ENCODE peak calls at places on chromosomes 7 and 10, in eight cellular contexts. One of them, this sample, is unnamed.

GRCh38 chr10:3766046-3766761 is 18.8 kb downstream of the KLF6 start:
- DNase-seq in OCI-LY7: no peak
- DNase-seq in coronary artery: no peak
- DNase-seq in heart left ventricle: no peak
- DNase-seq in natural killer cell: no peak
- DNase-seq in body of pancreas: no peak
- DNase-seq in fibroblast of lung: no peak
- DNase-seq in fibroblast of pulmonary artery: no peak
- DNase-seq in this sample: no peak

GRCh38 chr7:3117488-3118228 is 74.0 kb upstream of the CARD11 start:
- DNase-seq in OCI-LY7: no peak
- DNase-seq in coronary artery: no peak
- DNase-seq in heart left ventricle: no peak
- DNase-seq in natural killer cell: no peak
- DNase-seq in body of pancreas: peak
- DNase-seq in fibroblast of lung: no peak
- DNase-seq in fibroblast of pulmonary artery: no peak
- DNase-seq in this sample: no peak

GRCh38 chr7:12731775-12732174 is 44.3 kb downstream of the ARL4A start:
- DNase-seq in OCI-LY7: no peak
- DNase-seq in coronary artery: no peak
- DNase-seq in heart left ventricle: no peak
- DNase-seq in natural killer cell: no peak
- DNase-seq in body of pancreas: no peak
- DNase-seq in fibroblast of lung: peak
- DNase-seq in fibroblast of pulmonary artery: no peak
- DNase-seq in this sample: no peak

GRCh38 chr10:13382759-13383753 is 35.0 kb upstream of the SEPHS1 start:
- DNase-seq in OCI-LY7: no peak
- DNase-seq in coronary artery: no peak
- DNase-seq in heart left ventricle: no peak
- DNase-seq in natural killer cell: no peak
- DNase-seq in body of pancreas: peak
- DNase-seq in fibroblast of lung: no peak
- DNase-seq in fibroblast of pulmonary artery: no peak
- DNase-seq in this sample: no peak

GRCh38 chr10:3104251-3104918 is 37.0 kb downstream of the PFKP start:
- DNase-seq in OCI-LY7: no peak
- DNase-seq in coronary artery: no peak
- DNase-seq in heart left ventricle: no peak
- DNase-seq in natural killer cell: no peak
- DNase-seq in body of pancreas: no peak
- DNase-seq in fibroblast of lung: no peak
- DNase-seq in fibroblast of pulmonary artery: no peak
- DNase-seq in this sample: no peak

GRCh38 chr7:139571190-139571589 is 47.7 kb downstream of the CLEC2L start:
- DNase-seq in OCI-LY7: no peak
- DNase-seq in coronary artery: peak
- DNase-seq in heart left ventricle: no peak
- DNase-seq in natural killer cell: no peak
- DNase-seq in body of pancreas: no peak
- DNase-seq in fibroblast of lung: no peak
- DNase-seq in fibroblast of pulmonary artery: no peak
- DNase-seq in this sample: no peak

GRCh38 chr7:131605280-131605878 is 49.0 kb upstream of the PODXL start:
- DNase-seq in OCI-LY7: no peak
- DNase-seq in coronary artery: no peak
- DNase-seq in heart left ventricle: no peak
- DNase-seq in natural killer cell: no peak
- DNase-seq in body of pancreas: no peak
- DNase-seq in fibroblast of lung: no peak
- DNase-seq in fibroblast of pulmonary artery: no peak
- DNase-seq in this sample: no peak

GRCh38 chr10:3255086-3255485 is 82.5 kb upstream of the PITRM1 start:
- DNase-seq in OCI-LY7: no peak
- DNase-seq in coronary artery: no peak
- DNase-seq in heart left ventricle: no peak
- DNase-seq in natural killer cell: no peak
- DNase-seq in body of pancreas: no peak
- DNase-seq in fibroblast of lung: no peak
- DNase-seq in fibroblast of pulmonary artery: no peak
- DNase-seq in this sample: no peak

GRCh38 chr7:130356121-130356759 is 11.6 kb downstream of the CPA5 start:
- DNase-seq in OCI-LY7: no peak
- DNase-seq in coronary artery: peak
- DNase-seq in heart left ventricle: no peak
- DNase-seq in natural killer cell: no peak
- DNase-seq in body of pancreas: no peak
- DNase-seq in fibroblast of lung: peak
- DNase-seq in fibroblast of pulmonary artery: peak
- DNase-seq in this sample: no peak

GRCh38 chr7:112091768-112092167 is 114.4 kb downstream of the DOCK4 start:
- DNase-seq in OCI-LY7: no peak
- DNase-seq in coronary artery: no peak
- DNase-seq in heart left ventricle: no peak
- DNase-seq in natural killer cell: no peak
- DNase-seq in body of pancreas: no peak
- DNase-seq in fibroblast of lung: no peak
- DNase-seq in fibroblast of pulmonary artery: no peak
- DNase-seq in this sample: no peak

GRCh38 chr10:131758062-131758941 is 142.5 kb upstream of the PPP2R2D start:
- DNase-seq in OCI-LY7: no peak
- DNase-seq in coronary artery: no peak
- DNase-seq in heart left ventricle: no peak
- DNase-seq in natural killer cell: no peak
- DNase-seq in body of pancreas: no peak
- DNase-seq in fibroblast of lung: no peak
- DNase-seq in fibroblast of pulmonary artery: no peak
- DNase-seq in this sample: no peak

GRCh38 chr10:10663587-10663986 is 354.1 kb upstream of the CELF2 start:
- DNase-seq in OCI-LY7: no peak
- DNase-seq in coronary artery: no peak
- DNase-seq in heart left ventricle: no peak
- DNase-seq in natural killer cell: no peak
- DNase-seq in body of pancreas: no peak
- DNase-seq in fibroblast of lung: peak
- DNase-seq in fibroblast of pulmonary artery: no peak
- DNase-seq in this sample: no peak

GRCh38 chr7:16416289-16417282 is 4.8 kb downstream of the CRPPA start:
- DNase-seq in OCI-LY7: no peak
- DNase-seq in coronary artery: no peak
- DNase-seq in heart left ventricle: no peak
- DNase-seq in natural killer cell: no peak
- DNase-seq in body of pancreas: peak
- DNase-seq in fibroblast of lung: peak
- DNase-seq in fibroblast of pulmonary artery: peak
- DNase-seq in this sample: no peak

GRCh38 chr7:135260930-135261721 is 27.5 kb downstream of the STRA8 start:
- DNase-seq in OCI-LY7: no peak
- DNase-seq in coronary artery: no peak
- DNase-seq in heart left ventricle: no peak
- DNase-seq in natural killer cell: no peak
- DNase-seq in body of pancreas: no peak
- DNase-seq in fibroblast of lung: no peak
- DNase-seq in fibroblast of pulmonary artery: no peak
- DNase-seq in this sample: no peak

GRCh38 chr10:11631890-11632587 is 20.6 kb upstream of the USP6NL start:
- DNase-seq in OCI-LY7: peak
- DNase-seq in coronary artery: no peak
- DNase-seq in heart left ventricle: no peak
- DNase-seq in natural killer cell: no peak
- DNase-seq in body of pancreas: no peak
- DNase-seq in fibroblast of lung: no peak
- DNase-seq in fibroblast of pulmonary artery: no peak
- DNase-seq in this sample: peak

GRCh38 chr10:49280001-49280408 is 19.0 kb upstream of the C10orf71 start:
- DNase-seq in OCI-LY7: no peak
- DNase-seq in coronary artery: no peak
- DNase-seq in heart left ventricle: no peak
- DNase-seq in natural killer cell: peak
- DNase-seq in body of pancreas: no peak
- DNase-seq in fibroblast of lung: no peak
- DNase-seq in fibroblast of pulmonary artery: peak
- DNase-seq in this sample: no peak

GRCh38 chr7:147903871-147904576 is 686.5 kb upstream of the C7orf33 start:
- DNase-seq in OCI-LY7: no peak
- DNase-seq in coronary artery: no peak
- DNase-seq in heart left ventricle: no peak
- DNase-seq in natural killer cell: no peak
- DNase-seq in body of pancreas: no peak
- DNase-seq in fibroblast of lung: no peak
- DNase-seq in fibroblast of pulmonary artery: no peak
- DNase-seq in this sample: no peak

GRCh38 chr7:156776527-156776926 is 116.5 kb downstream of the LMBR1 start:
- DNase-seq in OCI-LY7: no peak
- DNase-seq in coronary artery: no peak
- DNase-seq in heart left ventricle: no peak
- DNase-seq in natural killer cell: no peak
- DNase-seq in body of pancreas: no peak
- DNase-seq in fibroblast of lung: no peak
- DNase-seq in fibroblast of pulmonary artery: no peak
- DNase-seq in this sample: no peak

GRCh38 chr7:116912269-116912909 is 40.9 kb upstream of the ST7 start:
- DNase-seq in OCI-LY7: no peak
- DNase-seq in coronary artery: no peak
- DNase-seq in heart left ventricle: no peak
- DNase-seq in natural killer cell: no peak
- DNase-seq in body of pancreas: no peak
- DNase-seq in fibroblast of lung: no peak
- DNase-seq in fibroblast of pulmonary artery: no peak
- DNase-seq in this sample: no peak

GRCh38 chr10:44978570-44979280 is at the start of gene DEPP1:
- DNase-seq in OCI-LY7: no peak
- DNase-seq in coronary artery: peak
- DNase-seq in heart left ventricle: peak
- DNase-seq in natural killer cell: no peak
- DNase-seq in body of pancreas: peak
- DNase-seq in fibroblast of lung: peak
- DNase-seq in fibroblast of pulmonary artery: peak
- DNase-seq in this sample: peak

GRCh38 chr7:117731455-117731854 is 141.8 kb downstream of the CTTNBP2 start:
- DNase-seq in OCI-LY7: no peak
- DNase-seq in coronary artery: no peak
- DNase-seq in heart left ventricle: no peak
- DNase-seq in natural killer cell: no peak
- DNase-seq in body of pancreas: no peak
- DNase-seq in fibroblast of lung: peak
- DNase-seq in fibroblast of pulmonary artery: no peak
- DNase-seq in this sample: peak

GRCh38 chr7:24381919-24382505 is 98.0 kb downstream of the NPY start:
- DNase-seq in OCI-LY7: peak
- DNase-seq in coronary artery: no peak
- DNase-seq in heart left ventricle: no peak
- DNase-seq in natural killer cell: no peak
- DNase-seq in body of pancreas: no peak
- DNase-seq in fibroblast of lung: peak
- DNase-seq in fibroblast of pulmonary artery: peak
- DNase-seq in this sample: peak

GRCh38 chr7:7670490-7670889 is 29.9 kb downstream of the UMAD1 start:
- DNase-seq in OCI-LY7: no peak
- DNase-seq in coronary artery: no peak
- DNase-seq in heart left ventricle: no peak
- DNase-seq in natural killer cell: no peak
- DNase-seq in body of pancreas: no peak
- DNase-seq in fibroblast of lung: no peak
- DNase-seq in fibroblast of pulmonary artery: no peak
- DNase-seq in this sample: no peak

GRCh38 chr7:42262907-42263466 is 26.0 kb upstream of the GLI3 start:
- DNase-seq in OCI-LY7: no peak
- DNase-seq in coronary artery: no peak
- DNase-seq in heart left ventricle: peak
- DNase-seq in natural killer cell: no peak
- DNase-seq in body of pancreas: peak
- DNase-seq in fibroblast of lung: peak
- DNase-seq in fibroblast of pulmonary artery: peak
- DNase-seq in this sample: no peak

GRCh38 chr10:62618576-62619408 is 185.7 kb upstream of the ADO start:
- DNase-seq in OCI-LY7: peak
- DNase-seq in coronary artery: no peak
- DNase-seq in heart left ventricle: no peak
- DNase-seq in natural killer cell: no peak
- DNase-seq in body of pancreas: no peak
- DNase-seq in fibroblast of lung: peak
- DNase-seq in fibroblast of pulmonary artery: peak
- DNase-seq in this sample: peak

GRCh38 chr7:155188357-155188756 is 109.3 kb upstream of the INSIG1 start:
- DNase-seq in OCI-LY7: no peak
- DNase-seq in coronary artery: no peak
- DNase-seq in heart left ventricle: no peak
- DNase-seq in natural killer cell: no peak
- DNase-seq in body of pancreas: no peak
- DNase-seq in fibroblast of lung: no peak
- DNase-seq in fibroblast of pulmonary artery: no peak
- DNase-seq in this sample: no peak

GRCh38 chr10:43399911-43400310 is 9.1 kb downstream of the HNRNPF start:
- DNase-seq in OCI-LY7: no peak
- DNase-seq in coronary artery: peak
- DNase-seq in heart left ventricle: no peak
- DNase-seq in natural killer cell: no peak
- DNase-seq in body of pancreas: no peak
- DNase-seq in fibroblast of lung: no peak
- DNase-seq in fibroblast of pulmonary artery: no peak
- DNase-seq in this sample: no peak

GRCh38 chr7:136911362-136911761 is 42.9 kb downstream of the CHRM2 start:
- DNase-seq in OCI-LY7: no peak
- DNase-seq in coronary artery: no peak
- DNase-seq in heart left ventricle: no peak
- DNase-seq in natural killer cell: no peak
- DNase-seq in body of pancreas: no peak
- DNase-seq in fibroblast of lung: peak
- DNase-seq in fibroblast of pulmonary artery: no peak
- DNase-seq in this sample: no peak
- TF ChIP-seq CTCF in OCI-LY7: peak
- TF ChIP-seq CTCF in coronary artery: no peak
- TF ChIP-seq CTCF in heart left ventricle: no peak
- TF ChIP-seq CTCF in natural killer cell: no peak
- TF ChIP-seq CTCF in body of pancreas: no peak
- TF ChIP-seq CTCF in fibroblast of lung: no peak
- TF ChIP-seq CTCF in fibroblast of pulmonary artery: no peak
- TF ChIP-seq CTCF in this sample: no peak

GRCh38 chr7:157873664-157874063 is 536.9 kb downstream of the DNAJB6 start:
- DNase-seq in OCI-LY7: no peak
- DNase-seq in coronary artery: no peak
- DNase-seq in heart left ventricle: no peak
- DNase-seq in natural killer cell: no peak
- DNase-seq in body of pancreas: no peak
- DNase-seq in fibroblast of lung: no peak
- DNase-seq in fibroblast of pulmonary artery: no peak
- DNase-seq in this sample: no peak
- TF ChIP-seq CTCF in OCI-LY7: no peak
- TF ChIP-seq CTCF in coronary artery: no peak
- TF ChIP-seq CTCF in heart left ventricle: no peak
- TF ChIP-seq CTCF in natural killer cell: no peak
- TF ChIP-seq CTCF in body of pancreas: no peak
- TF ChIP-seq CTCF in fibroblast of lung: no peak
- TF ChIP-seq CTCF in fibroblast of pulmonary artery: no peak
- TF ChIP-seq CTCF in this sample: no peak

GRCh38 chr10:103847909-103848468 is 7.4 kb downstream of the SH3PXD2A start:
- DNase-seq in OCI-LY7: peak
- DNase-seq in coronary artery: no peak
- DNase-seq in heart left ventricle: no peak
- DNase-seq in natural killer cell: no peak
- DNase-seq in body of pancreas: no peak
- DNase-seq in fibroblast of lung: no peak
- DNase-seq in fibroblast of pulmonary artery: no peak
- DNase-seq in this sample: no peak
- TF ChIP-seq CTCF in OCI-LY7: peak
- TF ChIP-seq CTCF in coronary artery: no peak
- TF ChIP-seq CTCF in heart left ventricle: no peak
- TF ChIP-seq CTCF in natural killer cell: no peak
- TF ChIP-seq CTCF in body of pancreas: no peak
- TF ChIP-seq CTCF in fibroblast of lung: peak
- TF ChIP-seq CTCF in fibroblast of pulmonary artery: peak
- TF ChIP-seq CTCF in this sample: no peak

GRCh38 chr10:71708897-71709882 is 10.4 kb downstream of the C10orf105 start:
- DNase-seq in OCI-LY7: no peak
- DNase-seq in coronary artery: no peak
- DNase-seq in heart left ventricle: no peak
- DNase-seq in natural killer cell: no peak
- DNase-seq in body of pancreas: no peak
- DNase-seq in fibroblast of lung: no peak
- DNase-seq in fibroblast of pulmonary artery: no peak
- DNase-seq in this sample: no peak
- TF ChIP-seq CTCF in OCI-LY7: no peak
- TF ChIP-seq CTCF in coronary artery: no peak
- TF ChIP-seq CTCF in heart left ventricle: no peak
- TF ChIP-seq CTCF in natural killer cell: no peak
- TF ChIP-seq CTCF in body of pancreas: no peak
- TF ChIP-seq CTCF in fibroblast of lung: peak
- TF ChIP-seq CTCF in fibroblast of pulmonary artery: no peak
- TF ChIP-seq CTCF in this sample: no peak